ENCODE peak calls at places on chromosomes 1 and 21, in eight cellular contexts. V is tibial nerve, J is tibial artery, X is fibroblast of the aortic adventitia, B is astrocyte of the spinal cord, T is AG04450, C is heart right ventricle, P is natural killer cell. R is an unnamed sample.

GRCh38 chr1:201450721-201451291 is 18.2 kb downstream of the PHLDA3 start:
- DNase-seq in V (no peak), J (peak; percentile 82), X (peak; percentile 91), B (peak; percentile 64), T (peak; percentile 59), C (peak; percentile 71), P (no peak), R (no peak)

GRCh38 chr1:152002960-152003359 is 9.3 kb upstream of the S100A10 start:
- DNase-seq in V (no peak), J (no peak), X (no peak), B (no peak), T (no peak), C (no peak), P (no peak), R (no peak)

GRCh38 chr1:207058878-207059867 is 6.1 kb downstream of the PFKFB2 start:
- DNase-seq in V (no peak), J (no peak), X (no peak), B (no peak), T (no peak), C (no peak), P (no peak), R (no peak)

GRCh38 chr1:6634278-6635052 is 9.8 kb downstream of the THAP3 start:
- DNase-seq in V (peak; percentile 43), J (no peak), X (peak; percentile 25), B (peak; percentile 22), T (no peak), C (peak; percentile 73), P (no peak), R (no peak)

GRCh38 chr1:25675729-25676476 is 59.3 kb downstream of the MAN1C1 start:
- DNase-seq in V (no peak), J (peak; percentile 25), X (no peak), B (no peak), T (no peak), C (no peak), P (peak; percentile 41), R (no peak)

GRCh38 chr1:153549741-153550397 is 811 bp upstream of the S100A3 start:
- DNase-seq in V (no peak), J (peak; percentile 63), X (no peak), B (no peak), T (no peak), C (no peak), P (no peak), R (no peak)

GRCh38 chr1:151142411-151143056 is 3.9 kb downstream of the SEMA6C start:
- DNase-seq in V (no peak), J (no peak), X (no peak), B (no peak), T (no peak), C (no peak), P (no peak), R (no peak)

GRCh38 chr1:224784606-224785328 is 144.7 kb upstream of the DNAH14 start:
- DNase-seq in V (no peak), J (no peak), X (peak; percentile 66), B (peak; percentile 69), T (peak; percentile 16), C (no peak), P (no peak), R (no peak)

GRCh38 chr1:118989006-118989736 is 1.0 kb upstream of the TBX15 start:
- DNase-seq in V (no peak), J (peak; percentile 77), X (no peak), B (peak; percentile 47), T (no peak), C (no peak), P (no peak), R (no peak)

GRCh38 chr1:223175032-223175431 is 32.0 kb upstream of the TLR5 start:
- DNase-seq in V (peak; percentile 15), J (no peak), X (peak; percentile 14), B (no peak), T (no peak), C (no peak), P (no peak), R (no peak)

GRCh38 chr1:92277105-92277504 is 21.7 kb downstream of the GLMN start:
- DNase-seq in V (no peak), J (no peak), X (peak; percentile 44), B (peak; percentile 52), T (peak; percentile 45), C (no peak), P (no peak), R (no peak)

GRCh38 chr1:153430166-153430553 is 13.8 kb downstream of the S100A7A start:
- DNase-seq in V (no peak), J (no peak), X (no peak), B (no peak), T (no peak), C (no peak), P (no peak), R (no peak)

GRCh38 chr1:209483691-209484090 is 99.8 kb upstream of the CAMK1G start:
- DNase-seq in V (no peak), J (no peak), X (no peak), B (no peak), T (no peak), C (no peak), P (no peak), R (no peak)

GRCh38 chr1:119737040-119737682 is 25.4 kb downstream of the PHGDH start:
- DNase-seq in V (no peak), J (no peak), X (peak; percentile 24), B (peak; percentile 20), T (no peak), C (peak; percentile 37), P (no peak), R (no peak)

GRCh38 chr1:30847358-30847972 is 61.1 kb downstream of the SDC3 start:
- DNase-seq in V (peak; percentile 66), J (peak; percentile 83), X (no peak), B (peak; percentile 72), T (peak; percentile 50), C (peak; percentile 83), P (no peak), R (no peak)

GRCh38 chr21:33031562-33031961 is 5.8 kb downstream of the OLIG2 start:
- DNase-seq in V (no peak), J (no peak), X (no peak), B (no peak), T (no peak), C (no peak), P (no peak), R (no peak)

GRCh38 chr1:100267284-100267683 is 1.3 kb downstream of the RTCA start:
- DNase-seq in V (no peak), J (no peak), X (no peak), B (no peak), T (no peak), C (no peak), P (no peak), R (no peak)
- TF ChIP-seq CTCF in V (no peak), J (no peak), X (no peak), B (no peak), T (no peak), C (no peak), P (no peak), R (no peak)

DNA sequence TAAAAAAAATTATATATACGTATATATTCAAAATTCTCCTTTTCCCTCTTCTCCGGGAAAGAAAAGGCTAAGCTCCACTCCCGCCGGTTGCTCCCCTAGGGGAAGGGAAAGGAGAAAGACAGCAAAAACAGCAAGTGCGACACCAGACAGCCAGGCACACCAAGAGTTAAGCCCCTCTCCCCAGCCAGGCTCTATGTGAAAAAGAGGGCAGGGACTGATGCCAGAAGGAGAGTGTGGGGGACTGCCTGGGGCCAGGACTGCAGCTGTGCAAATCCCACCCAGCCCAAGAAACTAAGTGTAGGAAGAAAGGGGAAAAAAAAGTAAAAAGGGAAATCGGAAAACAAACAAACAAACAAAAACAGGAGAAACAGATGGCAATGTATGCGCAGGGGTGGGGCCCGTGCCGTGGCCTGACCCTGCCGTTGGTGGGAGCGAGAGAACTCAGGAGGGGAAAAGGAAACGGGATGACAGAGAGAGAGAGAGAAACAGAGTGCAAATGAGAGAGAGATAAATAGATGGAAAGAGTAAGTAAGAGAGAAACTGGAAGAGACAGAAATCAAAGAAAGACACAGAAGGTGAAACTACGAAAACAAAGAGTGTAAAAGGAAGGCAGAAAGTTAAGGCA is 27.6 kb upstream of the FMO1 start:
- DNase-seq in V (no peak), J (no peak), X (peak; percentile 22), B (peak; percentile 92), T (peak; percentile 20), C (no peak), P (no peak), R (no peak)
- TF ChIP-seq CTCF in V (no peak), J (no peak), X (no peak), B (peak; percentile 12), T (peak; percentile 27), C (no peak), P (no peak), R (peak; percentile 39)

GRCh38 chr1:2307943-2308342 is 79.8 kb downstream of the SKI start:
- DNase-seq in V (no peak), J (no peak), X (no peak), B (no peak), T (no peak), C (no peak), P (no peak), R (no peak)
- TF ChIP-seq CTCF in V (no peak), J (no peak), X (no peak), B (no peak), T (no peak), C (no peak), P (no peak), R (no peak)

GRCh38 chr1:229402993-229403392 is 30.9 kb downstream of the ACTA1 start:
- DNase-seq in V (no peak), J (no peak), X (no peak), B (no peak), T (no peak), C (no peak), P (no peak), R (no peak)
- TF ChIP-seq CTCF in V (no peak), J (no peak), X (no peak), B (no peak), T (no peak), C (no peak), P (no peak), R (no peak)

GRCh38 chr1:40862008-40862863 is at the start of gene CITED4:
- DNase-seq in V (peak; percentile 95), J (peak; percentile 96), X (peak; percentile 83), B (peak; percentile 93), T (peak; percentile 74), C (peak; percentile 97), P (peak; percentile 95), R (peak; percentile 97)
- TF ChIP-seq CTCF in V (no peak), J (peak; percentile 28), X (no peak), B (peak; percentile 32), T (peak; percentile 28), C (peak; percentile 30), P (no peak), R (peak; percentile 47)

DNA sequence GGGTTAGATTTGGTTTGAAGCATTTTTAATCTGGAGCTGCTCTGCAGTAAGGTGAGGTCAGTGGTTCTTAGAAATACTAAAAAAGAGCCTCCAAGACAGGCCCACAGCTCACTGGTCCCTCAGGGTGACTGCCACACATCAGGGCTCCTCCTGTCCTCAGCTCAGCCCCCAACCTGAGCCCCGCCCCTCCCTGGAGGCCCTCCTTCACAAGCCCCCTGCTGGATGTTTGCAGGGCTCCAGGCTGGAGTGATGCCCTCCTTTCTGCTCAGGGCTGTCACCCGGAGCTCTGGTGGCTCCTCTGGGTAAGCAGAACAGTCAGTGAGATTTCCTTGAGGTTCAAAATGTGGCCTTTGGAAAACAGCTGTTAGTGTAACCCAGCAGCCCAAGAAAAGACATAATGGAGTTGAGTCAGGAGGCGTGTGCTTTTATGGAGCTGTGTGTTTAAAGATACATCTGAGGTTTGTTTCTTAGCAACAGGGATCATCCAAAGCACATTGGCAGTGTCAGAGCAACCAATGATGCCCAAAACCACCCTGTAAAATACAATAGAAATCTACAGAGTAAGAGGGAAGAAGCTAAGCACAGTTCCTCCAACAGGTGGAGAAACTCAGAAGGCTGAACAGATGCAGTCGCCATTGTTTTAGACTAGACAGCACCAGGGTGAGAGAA is 21.4 kb downstream of the STUM start:
- DNase-seq in V (no peak), J (peak; percentile 49), X (no peak), B (no peak), T (no peak), C (no peak), P (no peak), R (no peak)
- TF ChIP-seq CTCF in V (no peak), J (no peak), X (peak; percentile 25), B (peak; percentile 32), T (peak; percentile 33), C (peak; percentile 11), P (no peak), R (peak; percentile 67)

R was measured in type B pancreatic cell.